ENCODE peak calls at places on chromosomes 3 and 15, in six cellular contexts. One of them, this sample, is unnamed.

GRCh38 chr15:99986297-99987118 is 253.3 kb upstream of the LYSMD4 start:
- DNase-seq in tibial nerve: no peak
- DNase-seq in fibroblast of the aortic adventitia: no peak
- DNase-seq in cardiac fibroblast: no peak
- DNase-seq in stomach: no peak
- DNase-seq in Panc1: no peak
- DNase-seq in this sample: no peak

GRCh38 chr3:133256787-133257483 is 142.9 kb upstream of the BFSP2 start:
- DNase-seq in Panc1: no peak
- DNase-seq in fibroblast of the aortic adventitia: no peak
- DNase-seq in stomach: no peak
- DNase-seq in tibial nerve: no peak
- DNase-seq in cardiac fibroblast: no peak
- DNase-seq in this sample: no peak

GRCh38 chr3:172104471-172105072 is 65.2 kb downstream of the FNDC3B start:
- DNase-seq in stomach: no peak
- DNase-seq in fibroblast of the aortic adventitia: peak; percentile 37
- DNase-seq in tibial nerve: no peak
- DNase-seq in cardiac fibroblast: peak; percentile 51
- DNase-seq in Panc1: no peak
- DNase-seq in this sample: no peak

GRCh38 chr15:25775317-25775912 is 87.7 kb downstream of the ATP10A start:
- DNase-seq in stomach: peak; percentile 25
- DNase-seq in cardiac fibroblast: peak; percentile 58
- DNase-seq in fibroblast of the aortic adventitia: peak; percentile 77
- DNase-seq in tibial nerve: no peak
- DNase-seq in Panc1: no peak
- DNase-seq in this sample: no peak

GRCh38 chr3:183539821-183540220 is 15.7 kb downstream of the KLHL6 start:
- DNase-seq in fibroblast of the aortic adventitia: no peak
- DNase-seq in stomach: no peak
- DNase-seq in Panc1: no peak
- DNase-seq in cardiac fibroblast: no peak
- DNase-seq in tibial nerve: no peak
- DNase-seq in this sample: no peak

GRCh38 chr3:191985691-191986090 is 524.7 kb downstream of the PYDC2 start:
- DNase-seq in Panc1: no peak
- DNase-seq in cardiac fibroblast: no peak
- DNase-seq in tibial nerve: no peak
- DNase-seq in fibroblast of the aortic adventitia: no peak
- DNase-seq in stomach: no peak
- DNase-seq in this sample: no peak

GRCh38 chr3:107208100-107208499 is 169.1 kb upstream of the CCDC54 start:
- DNase-seq in tibial nerve: peak; percentile 73
- DNase-seq in stomach: no peak
- DNase-seq in cardiac fibroblast: peak; percentile 99
- DNase-seq in Panc1: no peak
- DNase-seq in fibroblast of the aortic adventitia: peak; percentile 99
- DNase-seq in this sample: no peak

GRCh38 chr3:15892828-15893227 is 95.0 kb upstream of the ANKRD28 start:
- DNase-seq in stomach: no peak
- DNase-seq in fibroblast of the aortic adventitia: peak; percentile 76
- DNase-seq in cardiac fibroblast: no peak
- DNase-seq in Panc1: no peak
- DNase-seq in tibial nerve: no peak
- DNase-seq in this sample: no peak

GRCh38 chr15:69853572-69853971 is 244.1 kb downstream of the TLE3 start:
- DNase-seq in fibroblast of the aortic adventitia: peak; percentile 46
- DNase-seq in cardiac fibroblast: peak; percentile 80
- DNase-seq in Panc1: peak; percentile 58
- DNase-seq in stomach: no peak
- DNase-seq in tibial nerve: no peak
- DNase-seq in this sample: no peak

GRCh38 chr3:193688845-193689714 is 96.1 kb downstream of the OPA1 start:
- DNase-seq in stomach: no peak
- DNase-seq in cardiac fibroblast: no peak
- DNase-seq in tibial nerve: no peak
- DNase-seq in fibroblast of the aortic adventitia: no peak
- DNase-seq in Panc1: no peak
- DNase-seq in this sample: no peak

GRCh38 chr3:72338942-72339749 is 509.1 kb downstream of the SHQ1 start:
- DNase-seq in tibial nerve: no peak
- DNase-seq in cardiac fibroblast: peak; percentile 92
- DNase-seq in Panc1: peak; percentile 13
- DNase-seq in stomach: peak; percentile 30
- DNase-seq in fibroblast of the aortic adventitia: peak; percentile 87
- DNase-seq in this sample: no peak

GRCh38 chr3:7573330-7573729 is 712.4 kb downstream of the GRM7 start:
- DNase-seq in cardiac fibroblast: peak; percentile 52
- DNase-seq in tibial nerve: no peak
- DNase-seq in stomach: no peak
- DNase-seq in Panc1: no peak
- DNase-seq in fibroblast of the aortic adventitia: peak; percentile 14
- DNase-seq in this sample: no peak

GRCh38 chr3:102353804-102354203 is 81.0 kb upstream of the ZPLD1 start:
- DNase-seq in tibial nerve: no peak
- DNase-seq in cardiac fibroblast: no peak
- DNase-seq in stomach: no peak
- DNase-seq in fibroblast of the aortic adventitia: no peak
- DNase-seq in Panc1: no peak
- DNase-seq in this sample: no peak

GRCh38 chr15:47987908-47988532 is 132.8 kb upstream of the SLC24A5 start:
- DNase-seq in fibroblast of the aortic adventitia: peak; percentile 78
- DNase-seq in tibial nerve: peak; percentile 64
- DNase-seq in stomach: no peak
- DNase-seq in Panc1: peak; percentile 8
- DNase-seq in cardiac fibroblast: peak; percentile 80
- DNase-seq in this sample: no peak

GRCh38 chr15:74854453-74854852 is 11.5 kb upstream of the ULK3 start:
- DNase-seq in tibial nerve: no peak
- DNase-seq in cardiac fibroblast: no peak
- DNase-seq in fibroblast of the aortic adventitia: no peak
- DNase-seq in Panc1: no peak
- DNase-seq in stomach: no peak
- DNase-seq in this sample: no peak

GRCh38 chr3:90062631-90063200 is 955.3 kb downstream of the EPHA3 start:
- DNase-seq in fibroblast of the aortic adventitia: peak; percentile 2
- DNase-seq in Panc1: no peak
- DNase-seq in tibial nerve: no peak
- DNase-seq in cardiac fibroblast: no peak
- DNase-seq in stomach: no peak
- DNase-seq in this sample: no peak

GRCh38 chr3:52770581-52771333 is at the start of gene NEK4:
- DNase-seq in Panc1: peak; percentile 36
- DNase-seq in cardiac fibroblast: peak; percentile 93
- DNase-seq in stomach: peak; percentile 95
- DNase-seq in tibial nerve: peak; percentile 76
- DNase-seq in fibroblast of the aortic adventitia: peak; percentile 89
- DNase-seq in this sample: peak; percentile 98
- TF ChIP-seq CTCF in Panc1: no peak
- TF ChIP-seq CTCF in cardiac fibroblast: no peak
- TF ChIP-seq CTCF in stomach: no peak
- TF ChIP-seq CTCF in tibial nerve: peak; percentile 39
- TF ChIP-seq CTCF in fibroblast of the aortic adventitia: no peak
- TF ChIP-seq CTCF in this sample: no peak

GRCh38 chr15:71094137-71094536 is 21.1 kb upstream of the THSD4 start:
- DNase-seq in fibroblast of the aortic adventitia: no peak
- DNase-seq in Panc1: no peak
- DNase-seq in tibial nerve: no peak
- DNase-seq in cardiac fibroblast: no peak
- DNase-seq in stomach: no peak
- DNase-seq in this sample: no peak

GRCh38 chr15:71092056-71092600 is 23.1 kb upstream of the THSD4 start:
- DNase-seq in tibial nerve: no peak
- DNase-seq in stomach: no peak
- DNase-seq in Panc1: no peak
- DNase-seq in cardiac fibroblast: no peak
- DNase-seq in fibroblast of the aortic adventitia: no peak
- DNase-seq in this sample: no peak

GRCh38 chr15:71091601-71092000 is 23.7 kb upstream of the THSD4 start:
- DNase-seq in tibial nerve: no peak
- DNase-seq in fibroblast of the aortic adventitia: no peak
- DNase-seq in Panc1: no peak
- DNase-seq in cardiac fibroblast: no peak
- DNase-seq in stomach: no peak
- DNase-seq in this sample: no peak

GRCh38 chr15:71096676-71097075 is 18.6 kb upstream of the THSD4 start:
- DNase-seq in fibroblast of the aortic adventitia: peak; percentile 72
- DNase-seq in stomach: no peak
- DNase-seq in cardiac fibroblast: no peak
- DNase-seq in Panc1: no peak
- DNase-seq in tibial nerve: no peak
- DNase-seq in this sample: no peak

GRCh38 chr15:71093089-71094024 is 21.9 kb upstream of the THSD4 start:
- DNase-seq in Panc1: no peak
- DNase-seq in stomach: peak; percentile 72
- DNase-seq in tibial nerve: no peak
- DNase-seq in fibroblast of the aortic adventitia: peak; percentile 53
- DNase-seq in cardiac fibroblast: peak; percentile 34
- DNase-seq in this sample: no peak
- H3K4me3 ChIP-seq in Panc1: no peak overlapping the region
- H3K4me3 ChIP-seq in stomach: no peak overlapping the region
- H3K4me3 ChIP-seq in tibial nerve: no peak overlapping the region
- H3K4me3 ChIP-seq in fibroblast of the aortic adventitia: no peak overlapping the region
- H3K4me3 ChIP-seq in cardiac fibroblast: no peak overlapping the region
- H3K4me3 ChIP-seq in this sample: no peak overlapping the region

GRCh38 chr3:48190911-48191310 is 2.7 kb upstream of the CDC25A start:
- DNase-seq in Panc1: no peak
- DNase-seq in fibroblast of the aortic adventitia: no peak
- DNase-seq in tibial nerve: no peak
- DNase-seq in cardiac fibroblast: no peak
- DNase-seq in stomach: no peak
- DNase-seq in this sample: no peak
- TF ChIP-seq CTCF in Panc1: no peak
- TF ChIP-seq CTCF in fibroblast of the aortic adventitia: no peak
- TF ChIP-seq CTCF in tibial nerve: no peak
- TF ChIP-seq CTCF in cardiac fibroblast: no peak
- TF ChIP-seq CTCF in stomach: no peak
- TF ChIP-seq CTCF in this sample: no peak

DNA sequence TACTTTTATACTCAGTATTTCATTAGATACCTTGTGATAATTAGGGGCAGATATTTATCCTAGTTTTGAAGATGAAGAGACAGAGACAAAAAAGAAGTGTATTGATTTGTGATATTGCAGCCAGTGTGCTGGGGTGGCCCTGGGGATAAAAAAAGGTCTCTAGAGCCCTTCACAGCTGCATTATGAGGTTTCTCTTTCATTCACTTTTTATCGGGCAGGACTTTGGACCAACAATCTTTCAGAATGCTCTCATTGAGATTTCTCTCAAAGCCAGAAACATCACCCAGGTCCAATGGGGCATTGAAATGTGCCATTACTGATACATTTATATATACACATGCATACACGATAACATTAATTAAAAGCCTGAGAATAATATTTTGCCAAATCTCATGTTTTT is 20.5 kb upstream of the SELENOT start:
- DNase-seq in Panc1: no peak
- DNase-seq in cardiac fibroblast: no peak
- DNase-seq in tibial nerve: no peak
- DNase-seq in fibroblast of the aortic adventitia: no peak
- DNase-seq in stomach: no peak
- DNase-seq in this sample: no peak
- H3K4me3 ChIP-seq in Panc1: no peak overlapping the region
- H3K4me3 ChIP-seq in cardiac fibroblast: no peak overlapping the region
- H3K4me3 ChIP-seq in tibial nerve: no peak overlapping the region
- H3K4me3 ChIP-seq in fibroblast of the aortic adventitia: no peak overlapping the region
- H3K4me3 ChIP-seq in stomach: no peak overlapping the region
- H3K4me3 ChIP-seq in this sample: no peak overlapping the region

This sample was measured in left lung.